ENCODE peak calls at places on chromosome 10, in ten cellular contexts. One of them, this sample, is unnamed.

GRCh38 chr10:27388761-27389399 is 115.2 kb upstream of the RAB18 start:
- DNase-seq in HCT116: no peak
- DNase-seq in tibial artery: no peak
- DNase-seq in lung: no peak
- DNase-seq in PC-3: no peak
- DNase-seq in GM23248: peak
- DNase-seq in right cardiac atrium: peak
- DNase-seq in aorta: no peak
- DNase-seq in mammary epithelial cell: no peak
- DNase-seq in left lung: no peak
- DNase-seq in this sample: peak

GRCh38 chr10:100827819-100828743 is 82.7 kb downstream of the PAX2 start:
- DNase-seq in HCT116: no peak
- DNase-seq in tibial artery: no peak
- DNase-seq in lung: peak
- DNase-seq in PC-3: peak
- DNase-seq in GM23248: peak
- DNase-seq in right cardiac atrium: peak
- DNase-seq in aorta: no peak
- DNase-seq in mammary epithelial cell: peak
- DNase-seq in left lung: no peak
- DNase-seq in this sample: peak

GRCh38 chr10:114045071-114045737 is 1.5 kb downstream of the ADRB1 start:
- DNase-seq in HCT116: no peak
- DNase-seq in tibial artery: no peak
- DNase-seq in lung: no peak
- DNase-seq in PC-3: peak
- DNase-seq in GM23248: peak
- DNase-seq in right cardiac atrium: peak
- DNase-seq in aorta: peak
- DNase-seq in mammary epithelial cell: no peak
- DNase-seq in left lung: peak
- DNase-seq in this sample: peak

GRCh38 chr10:37748170-37748569 is 109.2 kb downstream of the ZNF248 start:
- DNase-seq in HCT116: no peak
- DNase-seq in tibial artery: no peak
- DNase-seq in lung: no peak
- DNase-seq in PC-3: peak
- DNase-seq in GM23248: no peak
- DNase-seq in right cardiac atrium: no peak
- DNase-seq in aorta: no peak
- DNase-seq in mammary epithelial cell: no peak
- DNase-seq in left lung: no peak
- DNase-seq in this sample: no peak

GRCh38 chr10:112898540-112899395 is 51.3 kb upstream of the TCF7L2 start:
- DNase-seq in HCT116: peak
- DNase-seq in tibial artery: no peak
- DNase-seq in lung: no peak
- DNase-seq in PC-3: no peak
- DNase-seq in GM23248: peak
- DNase-seq in right cardiac atrium: peak
- DNase-seq in aorta: peak
- DNase-seq in mammary epithelial cell: no peak
- DNase-seq in left lung: no peak
- DNase-seq in this sample: no peak

GRCh38 chr10:43221419-43222293 is 45.2 kb downstream of the RASGEF1A start:
- DNase-seq in HCT116: no peak
- DNase-seq in tibial artery: peak
- DNase-seq in lung: no peak
- DNase-seq in PC-3: peak
- DNase-seq in GM23248: no peak
- DNase-seq in right cardiac atrium: peak
- DNase-seq in aorta: peak
- DNase-seq in mammary epithelial cell: no peak
- DNase-seq in left lung: peak
- DNase-seq in this sample: peak

GRCh38 chr10:91424016-91424415 is 13.9 kb downstream of the HECTD2 start:
- DNase-seq in HCT116: no peak
- DNase-seq in tibial artery: no peak
- DNase-seq in lung: no peak
- DNase-seq in PC-3: peak
- DNase-seq in GM23248: peak
- DNase-seq in right cardiac atrium: no peak
- DNase-seq in aorta: no peak
- DNase-seq in mammary epithelial cell: peak
- DNase-seq in left lung: no peak
- DNase-seq in this sample: no peak

GRCh38 chr10:66259836-66260235 is 666.0 kb upstream of the LRRTM3 start:
- DNase-seq in HCT116: no peak
- DNase-seq in tibial artery: no peak
- DNase-seq in lung: no peak
- DNase-seq in PC-3: no peak
- DNase-seq in GM23248: no peak
- DNase-seq in right cardiac atrium: no peak
- DNase-seq in aorta: no peak
- DNase-seq in mammary epithelial cell: no peak
- DNase-seq in left lung: no peak
- DNase-seq in this sample: no peak

GRCh38 chr10:93039721-93040120 is 20.9 kb upstream of the CYP26C1 start:
- DNase-seq in HCT116: peak
- DNase-seq in tibial artery: no peak
- DNase-seq in lung: no peak
- DNase-seq in PC-3: peak
- DNase-seq in GM23248: peak
- DNase-seq in right cardiac atrium: no peak
- DNase-seq in aorta: no peak
- DNase-seq in mammary epithelial cell: peak
- DNase-seq in left lung: no peak
- DNase-seq in this sample: no peak

GRCh38 chr10:104824378-104825006 is 183.4 kb downstream of the SORCS3 start:
- DNase-seq in HCT116: peak
- DNase-seq in tibial artery: no peak
- DNase-seq in lung: no peak
- DNase-seq in PC-3: peak
- DNase-seq in GM23248: peak
- DNase-seq in right cardiac atrium: no peak
- DNase-seq in aorta: no peak
- DNase-seq in mammary epithelial cell: peak
- DNase-seq in left lung: no peak
- DNase-seq in this sample: no peak

GRCh38 chr10:132395704-132396494 is 1.1 kb upstream of the PWWP2B start:
- DNase-seq in HCT116: no peak
- DNase-seq in tibial artery: peak
- DNase-seq in lung: peak
- DNase-seq in PC-3: no peak
- DNase-seq in GM23248: peak
- DNase-seq in right cardiac atrium: peak
- DNase-seq in aorta: peak
- DNase-seq in mammary epithelial cell: no peak
- DNase-seq in left lung: peak
- DNase-seq in this sample: peak

GRCh38 chr10:97015199-97015693 is 170.5 kb downstream of the SLIT1 start:
- DNase-seq in HCT116: no peak
- DNase-seq in tibial artery: no peak
- DNase-seq in lung: no peak
- DNase-seq in PC-3: no peak
- DNase-seq in GM23248: no peak
- DNase-seq in right cardiac atrium: no peak
- DNase-seq in aorta: no peak
- DNase-seq in mammary epithelial cell: no peak
- DNase-seq in left lung: no peak
- DNase-seq in this sample: no peak

GRCh38 chr10:97018251-97019212 is 167.2 kb downstream of the SLIT1 start:
- DNase-seq in HCT116: no peak
- DNase-seq in tibial artery: peak
- DNase-seq in lung: no peak
- DNase-seq in PC-3: no peak
- DNase-seq in GM23248: no peak
- DNase-seq in right cardiac atrium: no peak
- DNase-seq in aorta: no peak
- DNase-seq in mammary epithelial cell: no peak
- DNase-seq in left lung: no peak
- DNase-seq in this sample: no peak

GRCh38 chr10:97016728-97017473 is 168.9 kb downstream of the SLIT1 start:
- DNase-seq in HCT116: no peak
- DNase-seq in tibial artery: peak
- DNase-seq in lung: no peak
- DNase-seq in PC-3: no peak
- DNase-seq in GM23248: no peak
- DNase-seq in right cardiac atrium: no peak
- DNase-seq in aorta: no peak
- DNase-seq in mammary epithelial cell: no peak
- DNase-seq in left lung: no peak
- DNase-seq in this sample: no peak

GRCh38 chr10:97019213-97019844 is 166.4 kb downstream of the SLIT1 start:
- DNase-seq in HCT116: no peak
- DNase-seq in tibial artery: peak
- DNase-seq in lung: no peak
- DNase-seq in PC-3: no peak
- DNase-seq in GM23248: no peak
- DNase-seq in right cardiac atrium: no peak
- DNase-seq in aorta: no peak
- DNase-seq in mammary epithelial cell: no peak
- DNase-seq in left lung: no peak
- DNase-seq in this sample: no peak

GRCh38 chr10:97017474-97017903 is 168.3 kb downstream of the SLIT1 start:
- DNase-seq in HCT116: no peak
- DNase-seq in tibial artery: peak
- DNase-seq in lung: no peak
- DNase-seq in PC-3: no peak
- DNase-seq in GM23248: no peak
- DNase-seq in right cardiac atrium: no peak
- DNase-seq in aorta: no peak
- DNase-seq in mammary epithelial cell: no peak
- DNase-seq in left lung: no peak
- DNase-seq in this sample: no peak
- H3K4me3 ChIP-seq in HCT116: no peak
- H3K4me3 ChIP-seq in tibial artery: no peak
- H3K4me3 ChIP-seq in lung: no peak
- H3K4me3 ChIP-seq in PC-3: no peak
- H3K4me3 ChIP-seq in GM23248: no peak
- H3K4me3 ChIP-seq in right cardiac atrium: no peak
- H3K4me3 ChIP-seq in aorta: no peak
- H3K4me3 ChIP-seq in mammary epithelial cell: no peak
- H3K4me3 ChIP-seq in left lung: no peak
- H3K4me3 ChIP-seq in this sample: no peak

DNA sequence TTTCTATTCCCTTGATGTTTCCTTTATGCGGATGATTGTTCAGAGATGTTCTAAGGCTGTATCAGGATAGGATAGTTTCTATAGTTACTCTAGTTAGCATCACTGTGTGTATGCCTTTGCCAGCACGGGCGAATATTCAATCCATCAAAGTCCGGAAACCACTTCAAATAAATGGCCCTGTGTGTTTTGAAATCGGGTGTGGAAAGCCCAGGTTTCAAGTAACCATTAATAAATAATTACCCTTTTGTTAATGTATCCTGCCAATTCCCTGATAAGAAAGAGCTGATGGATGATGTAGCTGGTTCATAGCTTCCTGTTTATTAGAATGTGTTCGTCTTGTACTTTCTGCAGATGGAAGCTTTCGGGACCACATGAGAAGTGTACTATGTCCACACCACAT is 149.9 kb upstream of the PRKCQ start:
- DNase-seq in HCT116: no peak
- DNase-seq in tibial artery: no peak
- DNase-seq in lung: no peak
- DNase-seq in PC-3: no peak
- DNase-seq in GM23248: peak
- DNase-seq in right cardiac atrium: no peak
- DNase-seq in aorta: no peak
- DNase-seq in mammary epithelial cell: no peak
- DNase-seq in left lung: no peak
- DNase-seq in this sample: no peak
- H3K27ac ChIP-seq in HCT116: no peak
- H3K27ac ChIP-seq in tibial artery: no peak
- H3K27ac ChIP-seq in lung: no peak
- H3K27ac ChIP-seq in PC-3: no peak
- H3K27ac ChIP-seq in GM23248: no peak
- H3K27ac ChIP-seq in right cardiac atrium: no peak
- H3K27ac ChIP-seq in aorta: no peak
- H3K27ac ChIP-seq in mammary epithelial cell: peak
- H3K27ac ChIP-seq in left lung: no peak
- H3K27ac ChIP-seq in this sample: no peak

GRCh38 chr10:97648557-97649404 is 8.3 kb downstream of the PI4K2A start:
- DNase-seq in HCT116: peak
- DNase-seq in tibial artery: no peak
- DNase-seq in lung: no peak
- DNase-seq in PC-3: peak
- DNase-seq in GM23248: peak
- DNase-seq in right cardiac atrium: no peak
- DNase-seq in aorta: no peak
- DNase-seq in mammary epithelial cell: peak
- DNase-seq in left lung: peak
- DNase-seq in this sample: no peak
- H3K4me3 ChIP-seq in HCT116: peak
- H3K4me3 ChIP-seq in tibial artery: no peak
- H3K4me3 ChIP-seq in lung: no peak
- H3K4me3 ChIP-seq in PC-3: peak
- H3K4me3 ChIP-seq in GM23248: peak
- H3K4me3 ChIP-seq in right cardiac atrium: no peak
- H3K4me3 ChIP-seq in aorta: no peak
- H3K4me3 ChIP-seq in mammary epithelial cell: no peak
- H3K4me3 ChIP-seq in left lung: no peak
- H3K4me3 ChIP-seq in this sample: no peak

GRCh38 chr10:8386781-8387180 is 332.3 kb downstream of the GATA3 start:
- DNase-seq in HCT116: no peak
- DNase-seq in tibial artery: no peak
- DNase-seq in lung: no peak
- DNase-seq in PC-3: no peak
- DNase-seq in GM23248: no peak
- DNase-seq in right cardiac atrium: no peak
- DNase-seq in aorta: no peak
- DNase-seq in mammary epithelial cell: no peak
- DNase-seq in left lung: no peak
- DNase-seq in this sample: no peak

GRCh38 chr10:8379906-8380832 is 325.7 kb downstream of the GATA3 start:
- DNase-seq in HCT116: no peak
- DNase-seq in tibial artery: no peak
- DNase-seq in lung: no peak
- DNase-seq in PC-3: no peak
- DNase-seq in GM23248: no peak
- DNase-seq in right cardiac atrium: no peak
- DNase-seq in aorta: no peak
- DNase-seq in mammary epithelial cell: no peak
- DNase-seq in left lung: no peak
- DNase-seq in this sample: no peak

GRCh38 chr10:8375137-8375536 is 320.6 kb downstream of the GATA3 start:
- DNase-seq in HCT116: no peak
- DNase-seq in tibial artery: no peak
- DNase-seq in lung: no peak
- DNase-seq in PC-3: no peak
- DNase-seq in GM23248: no peak
- DNase-seq in right cardiac atrium: no peak
- DNase-seq in aorta: no peak
- DNase-seq in mammary epithelial cell: no peak
- DNase-seq in left lung: no peak
- DNase-seq in this sample: no peak

GRCh38 chr10:8378198-8378983 is 323.9 kb downstream of the GATA3 start:
- DNase-seq in HCT116: no peak
- DNase-seq in tibial artery: no peak
- DNase-seq in lung: no peak
- DNase-seq in PC-3: no peak
- DNase-seq in GM23248: no peak
- DNase-seq in right cardiac atrium: no peak
- DNase-seq in aorta: no peak
- DNase-seq in mammary epithelial cell: no peak
- DNase-seq in left lung: no peak
- DNase-seq in this sample: no peak

GRCh38 chr10:8380833-8381491 is 326.5 kb downstream of the GATA3 start:
- DNase-seq in HCT116: no peak
- DNase-seq in tibial artery: no peak
- DNase-seq in lung: no peak
- DNase-seq in PC-3: no peak
- DNase-seq in GM23248: no peak
- DNase-seq in right cardiac atrium: no peak
- DNase-seq in aorta: no peak
- DNase-seq in mammary epithelial cell: no peak
- DNase-seq in left lung: no peak
- DNase-seq in this sample: no peak
- H3K27ac ChIP-seq in HCT116: no peak
- H3K27ac ChIP-seq in tibial artery: no peak
- H3K27ac ChIP-seq in lung: no peak
- H3K27ac ChIP-seq in PC-3: no peak
- H3K27ac ChIP-seq in GM23248: no peak
- H3K27ac ChIP-seq in right cardiac atrium: no peak
- H3K27ac ChIP-seq in aorta: no peak
- H3K27ac ChIP-seq in mammary epithelial cell: no peak
- H3K27ac ChIP-seq in left lung: no peak
- H3K27ac ChIP-seq in this sample: no peak